ENCODE peak calls at places on chromosome 19, in ten cellular contexts. W is breast epithelium, B is transverse colon, F is stomach, Q is vagina, H is SK-N-MC, X is HCT116, Y is GM23338, R is HepG2, T is K562. N is an unnamed sample.

GRCh38 chr19:53196777-53197396 is 3.7 kb upstream of the ZNF665 start:
- DNase-seq in W (peak; percentile 99), B (peak; percentile 99), F (peak; percentile 99), Q (no peak), H (no peak), X (peak; percentile 33), Y (peak; percentile 97), R (peak; percentile 50), T (peak; percentile 81), N (peak; percentile 99)

GRCh38 chr19:41427647-41428480 is 690 bp upstream of the B3GNT8 start:
- DNase-seq in W (peak; percentile 62), B (peak; percentile 45), F (no peak), Q (no peak), H (no peak), X (no peak), Y (peak; percentile 63), R (no peak), T (peak; percentile 72), N (peak; percentile 84)

GRCh38 chr19:35353635-35354034 is 4.6 kb upstream of the FFAR3 start:
- DNase-seq in W (peak; percentile 17), B (no peak), F (no peak), Q (no peak), H (no peak), X (no peak), Y (no peak), R (no peak), T (peak; percentile 24), N (no peak)

GRCh38 chr19:10193666-10194499 is 870 bp downstream of the DNMT1 start:
- DNase-seq in W (no peak), B (peak; percentile 10), F (no peak), Q (no peak), H (no peak), X (no peak), Y (peak; percentile 65), R (peak; percentile 13), T (peak; percentile 41), N (no peak)

GRCh38 chr19:16143399-16144215 is at the start of gene HSH2D:
- DNase-seq in W (peak; percentile 60), B (peak; percentile 96), F (peak; percentile 94), Q (no peak), H (no peak), X (peak; percentile 77), Y (peak; percentile 86), R (peak; percentile 45), T (no peak), N (peak; percentile 95)

GRCh38 chr19:6503407-6504201 is 1.5 kb upstream of the TUBB4A start:
- DNase-seq in W (no peak), B (no peak), F (no peak), Q (no peak), H (no peak), X (no peak), Y (no peak), R (no peak), T (peak; percentile 46), N (no peak)

GRCh38 chr19:12789098-12789903 is 2.0 kb upstream of the JUNB start:
- DNase-seq in W (no peak), B (no peak), F (no peak), Q (no peak), H (no peak), X (no peak), Y (peak; percentile 54), R (no peak), T (peak; percentile 50), N (no peak)

GRCh38 chr19:43747557-43748204 is 7.1 kb downstream of the SMG9 start:
- DNase-seq in W (no peak), B (no peak), F (no peak), Q (no peak), H (no peak), X (no peak), Y (no peak), R (no peak), T (no peak), N (peak; percentile 65)

DNA sequence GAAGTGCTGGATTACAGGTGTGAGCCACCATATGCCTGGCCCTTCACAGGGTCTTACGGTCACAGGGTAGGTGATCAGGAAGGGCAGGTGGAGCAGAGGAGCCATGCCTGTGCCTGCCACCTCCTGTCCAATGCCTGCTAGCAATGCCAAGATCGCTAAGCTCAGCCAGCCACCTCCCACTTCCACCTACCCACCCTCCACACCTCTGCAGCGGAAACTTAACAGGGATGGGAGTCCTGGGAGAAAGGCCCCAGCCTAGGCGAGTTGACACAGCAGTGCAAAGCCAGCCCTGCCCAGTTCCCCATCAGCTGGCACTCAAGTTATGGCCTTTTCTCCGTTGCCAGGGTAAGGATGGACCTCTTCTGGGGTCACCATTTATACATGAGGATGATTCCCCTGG is 15.9 kb upstream of the FCHO1 start:
- DNase-seq in W (no peak), B (no peak), F (no peak), Q (no peak), H (no peak), X (no peak), Y (no peak), R (no peak), T (no peak), N (no peak)
- TF ChIP-seq POLR2AphosphoS5 in W (no peak), B (no peak), F (no peak), Q (no peak), H (no peak), X (no peak), Y (no peak), R (no peak), T (no peak), N (no peak)

DNA sequence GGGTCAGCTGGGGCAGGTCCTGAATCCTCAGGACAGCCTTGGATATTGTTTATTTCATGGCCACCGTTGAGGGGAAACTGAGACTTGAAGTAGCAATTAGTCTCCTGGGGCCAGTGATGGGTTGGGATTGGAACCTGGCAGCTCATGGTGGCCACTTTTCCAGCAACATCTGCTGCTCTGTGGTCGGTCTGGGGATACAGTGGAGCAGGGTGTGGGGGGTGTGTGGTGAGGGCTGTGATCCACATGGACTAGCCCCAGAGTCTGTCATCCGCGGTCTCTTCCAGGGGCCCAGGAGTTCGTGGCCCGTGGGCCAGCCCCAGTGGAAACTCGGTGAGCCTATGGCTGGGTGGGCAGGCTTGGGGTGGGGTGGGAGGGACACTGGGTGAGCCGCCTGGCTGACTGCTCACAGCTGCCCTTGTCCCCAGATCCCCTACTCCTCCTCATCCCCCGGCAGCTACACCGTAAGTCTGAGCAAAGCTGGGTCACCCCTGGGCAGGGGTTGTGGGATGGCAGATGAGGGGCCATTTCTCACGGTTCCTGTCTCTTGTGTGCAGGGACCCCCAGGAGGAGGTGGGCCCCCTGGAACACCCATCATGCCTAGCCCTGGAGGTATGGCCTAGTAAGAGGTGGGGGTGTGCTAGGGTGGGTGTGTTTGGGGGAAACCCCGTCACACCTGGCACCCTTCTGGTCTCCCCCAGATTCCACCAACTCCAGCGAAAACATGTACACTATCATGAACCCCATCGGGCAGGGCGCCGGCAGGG is 5.5 kb downstream of the ISYNA1 start:
- DNase-seq in W (no peak), B (no peak), F (no peak), Q (no peak), H (no peak), X (no peak), Y (peak; percentile 26), R (no peak), T (no peak), N (no peak)
- H3K4me3 ChIP-seq in W (peak overlapping the region; percentile 72), B (no peak overlapping the region), F (peak overlapping the region; percentile 54), Q (peak overlapping the region; percentile 48), H (peak overlapping the region; percentile 34), X (no peak overlapping the region), Y (peak overlapping the region; percentile 66), R (no peak overlapping the region), T (peak overlapping the region; percentile 50), N (no peak overlapping the region)

GRCh38 chr19:38402623-38402966 is 298 bp upstream of the FAM98C start:
- DNase-seq in W (no peak), B (no peak), F (no peak), Q (no peak), H (no peak), X (no peak), Y (no peak), R (no peak), T (no peak), N (no peak)

GRCh38 chr19:38400361-38400760 is 2.5 kb upstream of the FAM98C start:
- DNase-seq in W (no peak), B (no peak), F (no peak), Q (no peak), H (no peak), X (no peak), Y (no peak), R (no peak), T (no peak), N (no peak)

GRCh38 chr19:38399537-38399936 is 3.4 kb upstream of the FAM98C start:
- DNase-seq in W (no peak), B (no peak), F (no peak), Q (no peak), H (no peak), X (no peak), Y (no peak), R (no peak), T (no peak), N (no peak)

GRCh38 chr19:38401148-38401547 is 1.7 kb upstream of the FAM98C start:
- DNase-seq in W (no peak), B (no peak), F (no peak), Q (no peak), H (no peak), X (no peak), Y (peak; percentile 20), R (peak; percentile 12), T (no peak), N (no peak)

DNA sequence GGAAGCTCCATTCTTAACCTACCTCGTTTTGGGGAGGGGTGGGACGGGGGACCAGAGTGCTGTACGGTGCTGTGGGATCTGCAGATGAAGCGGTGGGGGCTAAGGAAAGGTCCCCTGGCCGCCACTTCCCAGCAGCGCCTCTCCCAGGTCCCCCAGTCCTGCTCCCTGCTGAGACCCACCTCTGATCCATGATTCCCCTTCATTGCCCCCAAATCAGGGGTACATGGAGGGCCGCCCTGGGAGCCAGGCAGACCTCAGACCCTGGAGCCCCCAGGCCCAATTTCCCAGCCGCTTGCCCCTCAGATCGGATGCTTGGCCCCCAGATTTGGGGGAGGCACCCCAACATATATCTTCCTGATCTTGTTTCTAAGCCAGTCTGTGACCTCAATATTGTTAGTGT is 3.8 kb upstream of the FAM98C start:
- DNase-seq in W (no peak), B (no peak), F (no peak), Q (no peak), H (no peak), X (no peak), Y (no peak), R (no peak), T (no peak), N (no peak)
- TF ChIP-seq POLR2AphosphoS5 in W (no peak), B (no peak), F (no peak), Q (no peak), H (no peak), X (no peak), Y (no peak), R (no peak), T (no peak), N (no peak)

GRCh38 chr19:45128806-45129205 is 32.0 kb downstream of the NKPD1 start:
- DNase-seq in W (no peak), B (no peak), F (no peak), Q (no peak), H (no peak), X (no peak), Y (no peak), R (no peak), T (no peak), N (no peak)

GRCh38 chr19:45133661-45134060 is 27.1 kb downstream of the NKPD1 start:
- DNase-seq in W (no peak), B (no peak), F (no peak), Q (no peak), H (no peak), X (no peak), Y (no peak), R (no peak), T (no peak), N (no peak)

GRCh38 chr19:45128109-45128508 is 32.7 kb downstream of the NKPD1 start:
- DNase-seq in W (no peak), B (no peak), F (no peak), Q (no peak), H (no peak), X (no peak), Y (no peak), R (no peak), T (no peak), N (no peak)

GRCh38 chr19:45130888-45131615 is 29.7 kb downstream of the NKPD1 start:
- DNase-seq in W (no peak), B (no peak), F (peak; percentile 63), Q (no peak), H (no peak), X (peak; percentile 19), Y (no peak), R (peak; percentile 73), T (no peak), N (no peak)

GRCh38 chr19:45130236-45130635 is 30.5 kb downstream of the NKPD1 start:
- DNase-seq in W (no peak), B (no peak), F (no peak), Q (no peak), H (no peak), X (no peak), Y (no peak), R (peak; percentile 23), T (no peak), N (no peak)
- H3K4me3 ChIP-seq in W (no peak overlapping the region), B (no peak overlapping the region), F (no peak overlapping the region), Q (no peak overlapping the region), H (no peak overlapping the region), X (no peak overlapping the region), Y (no peak overlapping the region), R (no peak overlapping the region), T (no peak overlapping the region), N (no peak overlapping the region)